ENCODE peak calls at places on chromosomes 6 and 20, in six cellular contexts. R, A, J, U, D and Q are unnamed samples.

GRCh38 chr6:149318581-149319286 is 1.2 kb downstream of the TAB2 start:
- DNase-seq in R (no peak), D (no peak), A (no peak), J (no peak), U (no peak), Q (peak; percentile 39)

GRCh38 chr6:6915813-6916547 is 191.8 kb upstream of the RREB1 start:
- DNase-seq in U (peak; percentile 91), R (no peak), A (peak; percentile 53), D (peak; percentile 18), J (no peak), Q (peak; percentile 86)

GRCh38 chr6:29926795-29927427 is 15.4 kb upstream of the HLA-A start:
- DNase-seq in D (peak; percentile 48), A (peak; percentile 77), R (no peak), J (peak; percentile 82), U (peak; percentile 80), Q (peak; percentile 81)

GRCh38 chr6:91437295-91437694 is 850.4 kb upstream of the MAP3K7 start:
- DNase-seq in A (no peak), R (no peak), D (no peak), J (no peak), U (no peak), Q (no peak)

GRCh38 chr20:62640870-62641748 is 1.2 kb upstream of the SLCO4A1 start:
- DNase-seq in A (no peak), U (no peak), J (no peak), R (no peak), D (no peak), Q (no peak)

GRCh38 chr6:163038317-163038716 is 310.5 kb downstream of the PACRG start:
- DNase-seq in D (no peak), U (no peak), R (no peak), J (no peak), A (no peak), Q (no peak)

GRCh38 chr20:38023181-38024085 is 9.8 kb downstream of the TTI1 start:
- DNase-seq in U (no peak), A (no peak), J (no peak), D (no peak), R (no peak), Q (peak; percentile 67)

GRCh38 chr6:150720774-150721233 is 121.1 kb downstream of the PLEKHG1 start:
- DNase-seq in A (no peak), D (no peak), J (no peak), U (no peak), R (peak; percentile 47), Q (peak; percentile 57)

GRCh38 chr20:584375-585301 is 25.5 kb downstream of the TCF15 start:
- DNase-seq in D (no peak), J (no peak), R (no peak), U (no peak), A (peak; percentile 44), Q (peak; percentile 37)

GRCh38 chr6:155481215-155481614 is 25.6 kb upstream of the NOX3 start:
- DNase-seq in A (no peak), D (no peak), J (no peak), U (no peak), R (no peak), Q (no peak)